ENCODE peak calls at places on chromosomes 13 and 19, in six cellular contexts. V is bronchial epithelial cell, L is OCI-LY7, K is fibroblast of lung, M is body of pancreas, B is Peyer's patch. T is an unnamed sample.

GRCh38 chr13:107563099-107563925 is 652.0 kb downstream of the LIG4 start:
- DNase-seq in M (no peak), B (no peak), K (no peak), V (no peak), L (no peak), T (no peak)

GRCh38 chr13:32824671-32825070 is 191.6 kb upstream of the KL start:
- DNase-seq in V (peak; percentile 80), K (peak; percentile 86), M (no peak), L (no peak), B (no peak), T (peak; percentile 88)

GRCh38 chr13:51397262-51397933 is 55.4 kb downstream of the INTS6 start:
- DNase-seq in V (no peak), M (no peak), K (peak; percentile 69), B (no peak), L (no peak), T (peak; percentile 35)

GRCh38 chr13:38045278-38046048 is 175.9 kb upstream of the TRPC4 start:
- DNase-seq in B (no peak), K (peak; percentile 46), V (peak; percentile 37), M (no peak), L (peak; percentile 61), T (peak; percentile 30)

GRCh38 chr19:18239303-18239702 is 13.1 kb upstream of the PDE4C start:
- DNase-seq in K (no peak), L (no peak), M (no peak), V (no peak), B (no peak), T (no peak)

GRCh38 chr13:105139380-105140285 is 1395.8 kb downstream of the EFNB2 start:
- DNase-seq in M (peak; percentile 25), B (peak; percentile 67), L (peak; percentile 46), K (peak; percentile 76), V (peak; percentile 3), T (peak; percentile 5)

GRCh38 chr13:34458756-34459462 is 483.2 kb upstream of the NBEA start:
- DNase-seq in K (peak; percentile 66), M (no peak), L (no peak), V (no peak), B (no peak), T (no peak)

GRCh38 chr19:50465986-50466771 is 10.1 kb upstream of the EMC10 start:
- DNase-seq in B (peak; percentile 57), M (no peak), V (no peak), K (no peak), L (no peak), T (peak; percentile 8)

GRCh38 chr13:77002590-77003190 is 10.8 kb downstream of the CLN5 start:
- DNase-seq in M (no peak), B (no peak), V (peak; percentile 55), K (peak; percentile 61), L (peak; percentile 30), T (peak; percentile 45)

GRCh38 chr19:3641515-3642269 is 15.1 kb upstream of the CACTIN start:
- DNase-seq in L (no peak), V (no peak), B (no peak), M (no peak), K (no peak), T (no peak)

GRCh38 chr13:27148900-27149299 is 22.7 kb downstream of the USP12 start:
- DNase-seq in L (no peak), K (no peak), V (no peak), M (no peak), B (no peak), T (no peak)

GRCh38 chr13:110005563-110005962 is 219.2 kb upstream of the IRS2 start:
- DNase-seq in L (no peak), K (no peak), M (no peak), B (no peak), V (no peak), T (peak; percentile 33)

GRCh38 chr13:49641810-49642291 is 13.5 kb downstream of the ARL11 start:
- DNase-seq in L (no peak), M (no peak), V (peak; percentile 90), B (peak; percentile 56), K (peak; percentile 96), T (peak; percentile 83)

GRCh38 chr19:3618144-3618810 is 8.3 kb downstream of the CACTIN start:
- DNase-seq in B (peak; percentile 77), K (peak; percentile 63), L (peak; percentile 37), M (peak; percentile 54), V (no peak), T (no peak)

GRCh38 chr19:11453468-11454341 is 18.3 kb downstream of the PRKCSH start:
- DNase-seq in K (no peak), B (no peak), V (no peak), M (no peak), L (peak; percentile 44), T (no peak)

GRCh38 chr19:41405776-41406175 is 8.2 kb downstream of the BCKDHA start:
- DNase-seq in B (no peak), M (no peak), L (no peak), K (no peak), V (no peak), T (no peak)

GRCh38 chr19:7709932-7710460 is 8.1 kb upstream of the FCER2 start:
- DNase-seq in K (no peak), L (no peak), B (no peak), M (no peak), V (no peak), T (no peak)

GRCh38 chr13:105213512-105213911 is 1322.0 kb downstream of the EFNB2 start:
- DNase-seq in M (no peak), K (peak; percentile 6), V (peak; percentile 69), B (no peak), L (no peak), T (no peak)

DNA sequence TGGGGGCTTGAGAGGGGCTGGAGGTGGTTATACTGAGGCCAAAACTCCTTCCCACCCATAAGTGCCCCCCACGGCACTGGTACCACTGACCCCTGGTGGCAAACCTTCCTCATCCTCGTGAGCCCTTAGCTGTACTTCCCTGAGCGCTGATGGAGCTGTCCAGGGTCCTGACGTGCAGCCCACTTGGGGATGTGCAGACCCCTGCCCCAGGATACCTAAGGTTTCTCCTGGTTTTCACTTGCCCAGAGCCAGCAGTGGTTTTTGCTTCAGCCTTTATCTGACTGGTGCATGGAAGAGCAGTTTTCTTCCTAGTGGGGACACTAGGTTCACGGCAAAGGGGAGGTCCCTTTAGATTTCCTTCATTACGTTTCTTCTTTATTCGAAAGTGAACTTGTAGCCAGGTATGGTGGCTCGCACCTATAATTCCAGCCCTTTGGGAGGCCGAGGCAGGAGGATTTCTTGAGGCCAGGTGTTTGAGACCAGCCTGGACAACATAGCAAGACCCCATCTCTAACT is 28.7 kb upstream of the KCTD15 start:
- DNase-seq in V (no peak), K (peak; percentile 19), L (peak; percentile 34), B (no peak), M (peak; percentile 19), T (no peak)
- TF ChIP-seq CTCF in V (no peak), K (peak; percentile 12), L (no peak), B (no peak), M (no peak), T (peak; percentile 63)

DNA sequence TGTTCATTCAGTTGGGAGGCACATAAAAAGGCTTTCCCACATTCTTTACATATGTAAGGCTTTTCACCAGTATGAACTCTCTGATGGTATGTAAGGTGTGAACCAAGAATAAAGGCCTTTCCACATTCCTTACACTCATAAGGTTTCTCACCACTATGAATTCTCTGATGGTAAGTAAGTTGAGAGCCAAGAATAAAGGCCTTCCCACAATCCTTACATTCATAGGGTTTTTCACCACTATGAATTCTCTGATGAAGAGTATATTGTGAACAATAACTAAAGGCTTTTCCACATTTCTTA is 29.3 kb downstream of the ZNF571 start:
- DNase-seq in L (no peak), M (no peak), B (no peak), K (peak; percentile 1), V (no peak), T (no peak)
- TF ChIP-seq CTCF in L (no peak), M (no peak), B (no peak), K (no peak), V (no peak), T (no peak)

GRCh38 chr13:75760182-75760981 is 124.3 kb downstream of the LMO7 start:
- DNase-seq in L (no peak), M (peak; percentile 67), K (peak; percentile 35), V (peak; percentile 93), B (peak; percentile 82), T (no peak)
- TF ChIP-seq CTCF in L (no peak), M (peak; percentile 52), K (no peak), V (peak; percentile 45), B (peak; percentile 51), T (no peak)

DNA sequence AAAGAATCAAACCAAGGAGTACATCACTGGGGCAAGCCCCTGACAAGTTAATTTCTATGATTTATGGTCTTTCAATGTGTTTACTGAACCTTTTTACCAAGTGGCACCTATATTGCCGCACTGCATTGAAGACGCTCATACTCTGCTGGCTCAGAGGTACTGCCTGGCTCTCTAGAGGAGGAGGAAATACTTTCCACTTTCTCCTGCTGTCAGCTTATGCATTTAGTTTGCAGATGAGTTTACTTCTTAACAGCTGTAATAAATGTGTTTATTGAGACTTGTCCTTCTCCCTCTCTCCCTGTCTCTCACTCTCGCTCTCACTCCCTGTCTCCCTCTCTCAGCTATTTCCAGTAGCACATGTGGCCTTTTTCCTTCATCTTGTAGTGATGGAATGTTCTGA is 60.4 kb upstream of the SPATA13 start:
- DNase-seq in K (no peak), L (no peak), M (no peak), B (no peak), V (no peak), T (no peak)
- TF ChIP-seq CTCF in K (no peak), L (no peak), M (no peak), B (no peak), V (no peak), T (no peak)

DNA sequence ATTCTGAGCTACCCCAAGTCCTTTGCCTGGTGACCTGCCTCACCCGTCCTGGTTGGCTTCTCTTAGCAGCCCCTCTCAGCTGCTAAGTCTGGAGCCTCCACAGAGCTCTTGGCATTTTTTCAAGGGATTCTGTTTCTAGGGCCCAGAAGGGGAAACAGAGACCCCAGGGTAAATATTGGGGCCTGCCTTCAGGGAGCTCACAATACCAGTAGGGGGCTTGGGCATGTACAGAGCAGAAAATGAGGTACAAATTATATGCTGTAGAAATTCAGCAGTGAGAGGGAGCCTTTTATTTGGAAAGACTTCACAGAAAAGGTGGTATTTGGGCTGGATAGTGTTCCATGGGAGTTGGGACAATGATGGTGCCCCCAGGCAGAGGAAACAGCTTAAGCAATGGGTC is 3.7 kb downstream of the SAMD4B start:
- DNase-seq in V (no peak), L (no peak), M (no peak), B (no peak), K (no peak), T (no peak)
- TF ChIP-seq CTCF in V (no peak), L (peak; percentile 55), M (no peak), B (no peak), K (peak; percentile 20), T (peak; percentile 62)

GRCh38 chr13:19089315-19089714 is 92.3 kb downstream of the TUBA3C start:
- DNase-seq in K (no peak), L (no peak), M (no peak), V (no peak), B (no peak), T (no peak)
- TF ChIP-seq CTCF in K (no peak), L (peak; percentile 31), M (no peak), V (no peak), B (no peak), T (peak; percentile 16)

T was measured in HFFc6.